ENCODE peak calls at places on chromosomes 4 and X, in four cellular contexts. C is kidney, W is NT2/D1, A is IMR-90. Q is an unnamed sample. For H3K36me3, the result is how much of the 10 kb centered on the place peaks cover.

GRCh38 chrX:152642931-152643525 is 5.3 kb downstream of the GABRQ start:
- DNase-seq in C (no peak), W (no peak), A (no peak), Q (no peak)

GRCh38 chr4:38757945-38758344 is 24.8 kb downstream of the TLR10 start:
- DNase-seq in C (no peak), W (no peak), A (no peak), Q (no peak)

GRCh38 chr4:1775731-1776500 is 17.2 kb upstream of the FGFR3 start:
- DNase-seq in C (no peak), W (no peak), A (no peak), Q (no peak)

GRCh38 chr4:148054275-148054674 is 322.4 kb downstream of the ARHGAP10 start:
- DNase-seq in C (no peak), W (no peak), A (no peak), Q (peak)

GRCh38 chrX:150692837-150693781 is at the start of gene MTMR1:
- DNase-seq in C (peak), W (no peak), A (no peak), Q (no peak)

GRCh38 chr4:48290146-48290772 is 20.6 kb upstream of the TEC start:
- DNase-seq in C (no peak), W (no peak), A (no peak), Q (no peak)

GRCh38 chr4:15690020-15690809 is 8.6 kb downstream of the FAM200B start:
- DNase-seq in C (no peak), W (peak), A (peak), Q (no peak)

GRCh38 chr4:83328486-83328885 is 6.2 kb downstream of the HPSE start:
- DNase-seq in C (no peak), W (no peak), A (no peak), Q (no peak)

GRCh38 chr4:159937595-159937994 is 834.7 kb downstream of the RAPGEF2 start:
- DNase-seq in C (no peak), W (no peak), A (no peak), Q (no peak)

GRCh38 chr4:30716671-30717207 is 3.4 kb upstream of the PCDH7 start:
- DNase-seq in C (no peak), W (peak), A (no peak), Q (no peak)

GRCh38 chrX:111402378-111402777 is 9.6 kb downstream of the DCX start:
- DNase-seq in C (no peak), W (no peak), A (no peak), Q (no peak)

GRCh38 chrX:24838624-24839023 is 144.9 kb downstream of the POLA1 start:
- DNase-seq in C (no peak), W (no peak), A (peak), Q (peak)

GRCh38 chr4:128663325-128663724 is 146.2 kb upstream of the JADE1 start:
- DNase-seq in C (no peak), W (no peak), A (no peak), Q (no peak)

GRCh38 chr4:103895876-103896465 is 176.2 kb upstream of the TACR3 start:
- DNase-seq in C (no peak), W (no peak), A (no peak), Q (no peak)

GRCh38 chr4:103887191-103887590 is 167.4 kb upstream of the TACR3 start:
- DNase-seq in C (no peak), W (no peak), A (no peak), Q (no peak)

DNA sequence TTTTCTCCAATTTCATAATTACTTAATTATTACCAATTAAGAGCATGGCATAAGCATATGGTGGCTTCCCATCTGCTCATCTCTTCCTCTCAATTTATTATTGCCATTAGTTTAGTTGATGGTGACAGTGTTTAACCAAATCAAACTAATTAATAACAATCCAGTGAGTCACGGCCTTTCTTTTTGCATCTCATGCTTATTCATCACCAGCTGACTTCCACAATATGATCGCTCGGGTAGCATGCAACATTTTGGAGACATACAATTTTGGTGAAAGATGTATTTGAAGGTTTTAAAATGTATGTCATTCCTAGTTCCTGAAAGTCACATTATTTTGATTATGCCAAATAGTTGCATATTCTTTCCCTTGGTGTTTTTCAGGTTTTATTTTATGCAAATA is 172.8 kb upstream of the TACR3 start:
- DNase-seq in C (no peak), W (no peak), A (no peak), Q (no peak)
- H3K9ac ChIP-seq in C (no peak), W (no peak), A (no peak), Q (no peak)

DNA sequence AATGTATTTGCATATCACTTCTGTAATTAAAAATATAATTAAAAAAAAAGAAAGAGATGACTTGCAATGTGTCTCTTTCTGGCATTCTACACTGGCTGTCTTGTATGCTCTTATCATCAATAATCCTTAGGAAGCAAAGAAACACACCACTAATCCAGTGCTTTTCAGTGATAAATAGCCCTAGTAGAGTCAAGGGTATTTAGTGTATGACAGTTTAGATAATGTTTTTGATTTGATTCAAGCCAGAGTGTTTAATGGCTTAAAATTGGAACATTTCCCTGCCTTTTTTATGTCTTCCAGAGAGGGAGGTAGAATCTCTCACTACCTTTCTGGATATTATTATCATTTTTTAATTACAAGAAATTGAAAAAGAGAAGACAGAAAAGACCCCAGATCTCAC is 48.6 kb upstream of the CXCL8 start:
- DNase-seq in C (no peak), W (no peak), A (no peak), Q (no peak)
- H3K36me3 ChIP-seq in C (under half), W (under half), A (under half), Q (under half)

DNA sequence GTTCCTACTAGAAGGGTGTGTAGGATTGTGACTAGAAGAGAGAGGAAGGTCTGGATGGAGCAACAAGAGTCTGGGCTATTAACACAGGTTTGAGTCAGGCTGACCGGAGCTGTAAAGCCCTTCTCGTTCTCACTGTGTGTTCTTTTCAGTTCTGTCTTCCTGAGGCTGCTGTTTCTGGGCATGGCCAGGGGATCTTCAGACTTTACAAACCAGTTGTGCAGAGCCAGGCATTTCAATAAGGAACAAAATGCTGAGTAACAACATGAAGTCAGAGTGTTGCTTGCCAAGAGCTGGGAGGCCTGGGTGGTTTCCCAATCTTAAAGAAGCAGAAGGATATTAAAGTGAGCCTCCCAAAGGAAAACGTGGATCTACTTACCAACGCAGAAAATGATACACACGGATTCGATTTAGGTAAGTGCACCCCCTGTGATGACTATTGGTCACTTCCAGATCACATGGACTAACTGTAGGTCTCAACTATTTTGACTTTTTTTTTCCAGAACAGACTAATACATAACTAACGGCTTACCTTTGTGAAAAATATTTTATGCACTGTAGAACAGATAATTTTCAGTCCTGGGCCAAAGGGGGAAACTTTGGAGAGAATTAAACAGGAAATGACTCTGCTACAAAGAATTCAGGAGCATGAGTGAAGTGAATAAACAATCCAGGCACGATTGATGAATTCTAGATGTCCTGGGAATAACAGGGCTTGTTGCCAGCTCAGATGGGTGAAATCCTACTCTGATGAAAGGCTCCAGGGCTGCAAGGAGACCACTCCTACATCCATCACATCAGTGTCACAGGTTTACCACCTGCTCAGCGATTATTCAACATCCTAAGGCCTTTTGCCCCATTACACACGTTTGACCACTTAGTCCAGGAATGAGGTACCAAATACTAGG is 94.5 kb downstream of the ANXA3 start:
- DNase-seq in C (peak), W (no peak), A (peak), Q (peak)
- H3K4me3 ChIP-seq in C (peak), W (no peak), A (peak), Q (peak)

DNA sequence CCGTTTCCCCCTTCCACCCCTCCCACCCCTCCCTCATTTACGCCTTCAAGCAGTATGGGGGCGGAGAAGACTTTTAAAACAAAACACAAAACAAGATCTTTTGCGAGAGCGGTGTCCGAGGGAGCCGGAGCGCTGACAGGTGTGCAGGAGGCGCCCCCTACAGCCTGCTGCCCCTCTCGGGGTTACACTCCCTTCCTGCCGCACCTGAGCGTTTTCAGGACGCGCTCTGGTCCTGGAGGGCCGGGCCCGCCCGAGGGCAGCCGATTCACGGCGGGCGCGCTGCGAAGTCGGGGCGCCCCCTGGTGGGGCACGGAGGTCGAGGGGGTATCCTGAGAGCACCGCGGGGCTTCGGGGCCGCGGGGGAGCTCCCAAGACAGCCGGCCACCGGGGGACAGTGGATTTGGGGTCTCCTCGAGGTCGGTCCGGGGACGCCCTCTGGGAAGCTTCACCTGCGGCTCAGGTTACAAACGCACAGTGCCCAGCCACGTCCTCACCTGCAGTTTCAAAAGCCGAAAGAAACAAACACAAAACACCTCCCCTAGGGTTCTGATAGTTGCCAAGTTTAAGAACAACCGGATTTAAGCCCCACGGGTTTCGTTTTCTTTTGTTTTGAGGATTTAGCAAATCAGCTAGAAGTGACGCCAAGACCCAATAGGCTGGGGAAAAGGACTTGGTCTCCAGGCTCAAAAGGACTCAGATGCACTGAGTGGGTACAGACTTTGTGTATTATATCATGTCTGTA is 8.0 kb upstream of the NEUROG2 start:
- DNase-seq in C (peak), W (peak), A (no peak), Q (no peak)
- H3K9ac ChIP-seq in C (no peak), W (no peak), A (no peak), Q (no peak)

DNA sequence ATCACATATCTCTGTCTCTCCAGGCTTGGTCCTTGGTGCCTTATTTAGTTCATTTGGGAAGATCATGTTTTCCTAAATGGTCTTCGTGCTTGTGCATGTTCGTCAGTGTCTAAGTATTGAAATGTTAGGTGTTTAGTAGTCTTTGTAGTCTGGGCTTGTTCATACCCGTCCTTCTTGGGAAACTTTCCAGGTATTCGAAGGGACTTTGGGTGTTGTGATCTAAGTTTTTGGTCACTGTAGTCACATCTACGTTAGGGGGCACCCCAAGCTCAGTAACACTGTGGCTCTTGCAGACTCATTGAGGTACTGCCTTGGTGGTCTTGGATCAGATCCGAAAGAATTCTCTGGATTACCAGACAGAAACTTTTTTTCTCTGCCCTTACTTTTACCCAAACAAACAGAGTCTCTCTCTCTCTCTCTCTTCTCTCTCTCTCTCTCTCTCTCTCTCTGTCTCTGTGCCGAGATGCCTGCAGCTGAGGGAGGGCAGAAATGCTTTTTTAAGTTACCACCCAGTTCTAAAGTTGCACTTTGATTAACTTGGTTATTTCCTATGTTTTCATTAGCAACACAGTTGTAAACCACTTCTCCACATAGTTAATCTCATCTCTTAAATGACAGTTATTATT is 67.6 kb upstream of the SLC7A3 start:
- DNase-seq in C (no peak), W (peak), A (peak), Q (no peak)
- H3K36me3 ChIP-seq in C (under half), W (under half), A (under half), Q (under half)

GRCh38 chrX:119885554-119886428 is 9.9 kb upstream of the AKAP14 start:
- DNase-seq in C (no peak), W (no peak), A (peak), Q (no peak)
- H3K4me3 ChIP-seq in C (no peak), W (no peak), A (no peak), Q (no peak)

GRCh38 chrX:119230850-119231249 is 5.2 kb upstream of the PGRMC1 start:
- DNase-seq in C (no peak), W (no peak), A (no peak), Q (no peak)
- H3K9ac ChIP-seq in C (no peak), W (no peak), A (no peak), Q (no peak)